ENCODE peak calls at places on chromosomes 5 and 9, in four cellular contexts. One of them, this sample, is unnamed.

GRCh38 chr5:78905084-78905938 is 79.8 kb downstream of the ARSB start:
- DNase-seq in stimulated activated CD8-positive, alpha-beta memory T cell treated with anti-CD3 and anti-CD28 coated beads, Interleukin-7, amount 100 ng/mL, for 24 hours: no peak
- DNase-seq in HFFc6: no peak
- DNase-seq in T-cell: no peak
- DNase-seq in this sample: peak; percentile 30

GRCh38 chr5:177133119-177133844 is at the start of gene NSD1:
- DNase-seq in stimulated activated CD8-positive, alpha-beta memory T cell treated with anti-CD3 and anti-CD28 coated beads, Interleukin-7, amount 100 ng/mL, for 24 hours: peak; percentile 70
- DNase-seq in HFFc6: peak; percentile 57
- DNase-seq in T-cell: peak; percentile 88
- DNase-seq in this sample: peak; percentile 98

GRCh38 chr5:124824637-124825158 is 78.3 kb upstream of the ZNF608 start:
- DNase-seq in stimulated activated CD8-positive, alpha-beta memory T cell treated with anti-CD3 and anti-CD28 coated beads, Interleukin-7, amount 100 ng/mL, for 24 hours: no peak
- DNase-seq in HFFc6: no peak
- DNase-seq in T-cell: no peak
- DNase-seq in this sample: no peak

GRCh38 chr5:36392818-36393217 is 91.1 kb upstream of the RANBP3L start:
- DNase-seq in stimulated activated CD8-positive, alpha-beta memory T cell treated with anti-CD3 and anti-CD28 coated beads, Interleukin-7, amount 100 ng/mL, for 24 hours: no peak
- DNase-seq in HFFc6: peak; percentile 81
- DNase-seq in T-cell: no peak
- DNase-seq in this sample: no peak

GRCh38 chr5:14266171-14266570 is 123.0 kb downstream of the TRIO start:
- DNase-seq in stimulated activated CD8-positive, alpha-beta memory T cell treated with anti-CD3 and anti-CD28 coated beads, Interleukin-7, amount 100 ng/mL, for 24 hours: no peak
- DNase-seq in HFFc6: no peak
- DNase-seq in T-cell: no peak
- DNase-seq in this sample: no peak

GRCh38 chr5:139246394-139246793 is 47.1 kb upstream of the MATR3 start:
- DNase-seq in stimulated activated CD8-positive, alpha-beta memory T cell treated with anti-CD3 and anti-CD28 coated beads, Interleukin-7, amount 100 ng/mL, for 24 hours: peak; percentile 36
- DNase-seq in HFFc6: peak; percentile 36
- DNase-seq in T-cell: no peak
- DNase-seq in this sample: no peak

GRCh38 chr9:135588886-135589595 is 27.5 kb downstream of the PAEP start:
- DNase-seq in stimulated activated CD8-positive, alpha-beta memory T cell treated with anti-CD3 and anti-CD28 coated beads, Interleukin-7, amount 100 ng/mL, for 24 hours: no peak
- DNase-seq in HFFc6: no peak
- DNase-seq in T-cell: no peak
- DNase-seq in this sample: no peak

GRCh38 chr9:93092171-93092991 is 3.6 kb upstream of the CARD19 start:
- DNase-seq in stimulated activated CD8-positive, alpha-beta memory T cell treated with anti-CD3 and anti-CD28 coated beads, Interleukin-7, amount 100 ng/mL, for 24 hours: no peak
- DNase-seq in HFFc6: no peak
- DNase-seq in T-cell: no peak
- DNase-seq in this sample: no peak

GRCh38 chr5:56466136-56466816 is 233.1 kb upstream of the ANKRD55 start:
- DNase-seq in stimulated activated CD8-positive, alpha-beta memory T cell treated with anti-CD3 and anti-CD28 coated beads, Interleukin-7, amount 100 ng/mL, for 24 hours: no peak
- DNase-seq in HFFc6: no peak
- DNase-seq in T-cell: no peak
- DNase-seq in this sample: no peak

GRCh38 chr5:75831561-75831960 is 114.3 kb upstream of the POC5 start:
- DNase-seq in stimulated activated CD8-positive, alpha-beta memory T cell treated with anti-CD3 and anti-CD28 coated beads, Interleukin-7, amount 100 ng/mL, for 24 hours: no peak
- DNase-seq in HFFc6: no peak
- DNase-seq in T-cell: no peak
- DNase-seq in this sample: no peak

GRCh38 chr5:172107606-172108005 is 80.4 kb downstream of the STK10 start:
- DNase-seq in stimulated activated CD8-positive, alpha-beta memory T cell treated with anti-CD3 and anti-CD28 coated beads, Interleukin-7, amount 100 ng/mL, for 24 hours: no peak
- DNase-seq in HFFc6: peak; percentile 97
- DNase-seq in T-cell: no peak
- DNase-seq in this sample: no peak

GRCh38 chr5:133120156-133120750 is 68.4 kb downstream of the HSPA4 start:
- DNase-seq in stimulated activated CD8-positive, alpha-beta memory T cell treated with anti-CD3 and anti-CD28 coated beads, Interleukin-7, amount 100 ng/mL, for 24 hours: no peak
- DNase-seq in HFFc6: no peak
- DNase-seq in T-cell: no peak
- DNase-seq in this sample: no peak

GRCh38 chr9:119761737-119762136 is 392.5 kb upstream of the BRINP1 start:
- DNase-seq in stimulated activated CD8-positive, alpha-beta memory T cell treated with anti-CD3 and anti-CD28 coated beads, Interleukin-7, amount 100 ng/mL, for 24 hours: no peak
- DNase-seq in HFFc6: no peak
- DNase-seq in T-cell: no peak
- DNase-seq in this sample: no peak

This sample was measured in GM20000.